ENCODE peak calls at places on chromosomes 4 and X, in five cellular contexts. O, Z, I, V and W are unnamed samples.
A peak's percentile ranks its signal among the peaks of the same experiment; 100 is the strongest.

GRCh38 chr4:165656829-165657467 is 216.1 kb upstream of the TLL1 start:
- DNase-seq in I (no peak), Z (no peak), O (no peak), V (no peak), W (peak; percentile 74)

GRCh38 chr4:14096406-14096965 is 469.0 kb upstream of the BOD1L1 start:
- DNase-seq in Z (peak; percentile 81), O (peak; percentile 72), I (no peak), V (no peak), W (no peak)

GRCh38 chr4:156765277-156765676 is 206.3 kb downstream of the PDGFC start:
- DNase-seq in Z (peak; percentile 28), I (no peak), O (peak; percentile 52), V (no peak), W (peak; percentile 62)

GRCh38 chrX:42050345-42050744 is 127.0 kb upstream of the CASK start:
- DNase-seq in Z (no peak), V (no peak), I (no peak), O (no peak), W (no peak)

GRCh38 chr4:153207561-153207960 is 3.3 kb downstream of the TRIM2 start:
- DNase-seq in V (no peak), I (no peak), Z (peak; percentile 24), O (no peak), W (peak; percentile 37)

GRCh38 chrX:153396320-153397195 is 4.6 kb downstream of the PNMA6E start:
- DNase-seq in I (no peak), V (no peak), O (no peak), Z (no peak), W (no peak)

GRCh38 chr4:92968556-92968955 is 664.8 kb downstream of the GRID2 start:
- DNase-seq in O (no peak), Z (no peak), I (no peak), V (no peak), W (peak; percentile 18)

GRCh38 chr4:48538358-48538757 is 48.3 kb downstream of the ZAR1 start:
- DNase-seq in O (no peak), Z (no peak), V (no peak), I (no peak), W (no peak)

GRCh38 chrX:42714981-42715688 is 62.8 kb downstream of the PPP1R2C start:
- DNase-seq in Z (no peak), O (peak; percentile 34), V (peak; percentile 17), I (no peak), W (peak; percentile 58)

GRCh38 chrX:45050558-45050957 is 150.1 kb downstream of the DIPK2B start:
- DNase-seq in V (no peak), O (no peak), Z (no peak), I (no peak), W (no peak)

GRCh38 chrX:134949271-134949670 is 41.5 kb upstream of the SMIM10 start:
- DNase-seq in I (no peak), V (no peak), Z (peak; percentile 62), O (peak; percentile 45), W (peak; percentile 87)

GRCh38 chr4:138949866-138950265 is 65.7 kb upstream of the NOCT start:
- DNase-seq in Z (no peak), I (no peak), V (no peak), O (no peak), W (no peak)

GRCh38 chrX:151789179-151789800 is 54.7 kb downstream of the CNGA2 start:
- DNase-seq in I (no peak), O (peak; percentile 95), Z (peak; percentile 45), V (no peak), W (peak; percentile 97)

GRCh38 chrX:8274166-8274565 is 103.1 kb upstream of the VCX2 start:
- DNase-seq in V (no peak), Z (no peak), O (peak; percentile 18), I (no peak), W (no peak)

GRCh38 chr4:74878323-74878722 is 54.6 kb upstream of the PARM1 start:
- DNase-seq in I (no peak), Z (no peak), V (no peak), O (no peak), W (no peak)

GRCh38 chr4:142824368-142824767 is 21.7 kb downstream of the INPP4B start:
- DNase-seq in O (peak; percentile 54), I (no peak), V (no peak), Z (peak; percentile 49), W (peak; percentile 20)

GRCh38 chr4:145909331-145909730 is 29.3 kb downstream of the ZNF827 start:
- DNase-seq in Z (no peak), O (no peak), V (peak; percentile 63), I (no peak), W (no peak)

GRCh38 chr4:124318292-124318691 is 394.2 kb downstream of the ANKRD50 start:
- DNase-seq in I (no peak), O (no peak), Z (no peak), V (no peak), W (no peak)

GRCh38 chr4:123495530-123495929 is 98.9 kb downstream of the SPRY1 start:
- DNase-seq in I (no peak), Z (peak; percentile 12), O (no peak), V (no peak), W (no peak)

GRCh38 chrX:31609130-31609529 is 537.3 kb upstream of the FTHL17 start:
- DNase-seq in I (no peak), O (peak; percentile 79), V (no peak), Z (peak; percentile 91), W (peak; percentile 46)

GRCh38 chr4:177005801-177006230 is 213.1 kb upstream of the VEGFC start:
- DNase-seq in V (no peak), O (peak; percentile 89), I (no peak), Z (peak; percentile 84), W (peak; percentile 96)

GRCh38 chrX:118935352-118935751 is 39.1 kb upstream of the LONRF3 start:
- DNase-seq in O (no peak), Z (no peak), I (no peak), V (no peak), W (no peak)

GRCh38 chr4:40887690-40888089 is 137.9 kb downstream of the NSUN7 start:
- DNase-seq in I (no peak), Z (peak; percentile 92), O (peak; percentile 87), V (no peak), W (no peak)

GRCh38 chrX:54891573-54891972 is 29.1 kb upstream of the TRO start:
- DNase-seq in V (peak; percentile 17), I (no peak), O (peak; percentile 16), Z (peak; percentile 28), W (peak; percentile 56)

GRCh38 chrX:40278340-40279090 is 180.8 kb upstream of the BCOR start:
- DNase-seq in Z (no peak), I (peak; percentile 45), O (peak; percentile 65), V (no peak), W (peak; percentile 74)

GRCh38 chr4:158906073-158906472 is 137.2 kb downstream of the FNIP2 start:
- DNase-seq in Z (no peak), I (no peak), O (no peak), V (no peak), W (no peak)

GRCh38 chr4:3312362-3312761 is 19.5 kb downstream of the RGS12 start:
- DNase-seq in I (no peak), V (no peak), Z (no peak), O (no peak), W (no peak)

GRCh38 chr4:91840359-91840758 is 463.4 kb upstream of the GRID2 start:
- DNase-seq in I (no peak), O (no peak), Z (no peak), V (no peak), W (no peak)